ENCODE peak calls at places on chromosomes 5 and 9, in eight cellular contexts. O, V, G, N, B, E, X and M are unnamed samples.

GRCh38 chr9:123026425-123026824 is 7.0 kb upstream of the GPR21 start:
- DNase-seq in X (no peak), V (no peak), B (no peak), N (no peak), O (no peak), G (no peak), E (no peak), M (no peak)

GRCh38 chr9:86126998-86127972 is 27.9 kb upstream of the GOLM1 start:
- DNase-seq in X (peak; percentile 94), V (peak; percentile 95), G (peak; percentile 90), B (peak; percentile 78), N (peak; percentile 88), E (peak; percentile 99), O (peak; percentile 91), M (peak; percentile 16)

GRCh38 chr9:112884086-112884485 is 6.6 kb downstream of the SLC46A2 start:
- DNase-seq in B (no peak), O (peak; percentile 67), N (no peak), E (peak; percentile 69), V (no peak), X (peak; percentile 52), G (no peak), M (no peak)

GRCh38 chr9:79883073-79883645 is 311.4 kb downstream of the TLE4 start:
- DNase-seq in E (no peak), X (no peak), O (no peak), V (no peak), B (no peak), N (no peak), G (no peak), M (peak; percentile 20)

GRCh38 chr5:179371681-179372675 is 26.7 kb upstream of the ADAMTS2 start:
- DNase-seq in N (no peak), V (peak; percentile 15), O (no peak), E (no peak), B (no peak), G (no peak), X (no peak), M (no peak)

GRCh38 chr9:135174981-135175380 is 87.5 kb downstream of the OLFM1 start:
- DNase-seq in B (no peak), X (no peak), G (no peak), V (no peak), N (no peak), E (no peak), O (no peak), M (no peak)

GRCh38 chr9:89178162-89179120 is at the start of gene SHC3:
- DNase-seq in E (no peak), B (no peak), G (no peak), X (peak; percentile 67), O (no peak), N (peak; percentile 63), V (no peak), M (no peak)

GRCh38 chr9:35696520-35697215 is 6.9 kb upstream of the TPM2 start:
- DNase-seq in X (peak; percentile 89), V (peak; percentile 71), O (peak; percentile 42), G (peak; percentile 54), E (no peak), B (peak; percentile 80), N (peak; percentile 55), M (peak; percentile 48)

GRCh38 chr5:59188415-59189225 is 605.7 kb downstream of the RAB3C start:
- DNase-seq in B (peak; percentile 67), O (peak; percentile 40), X (peak; percentile 88), G (peak; percentile 28), V (peak; percentile 65), E (no peak), N (peak; percentile 81), M (peak; percentile 67)

GRCh38 chr9:20024159-20024571 is 235.3 kb upstream of the SLC24A2 start:
- DNase-seq in O (no peak), B (no peak), N (peak; percentile 61), V (no peak), E (no peak), X (no peak), G (no peak), M (no peak)

GRCh38 chr5:139470821-139471300 is at the start of gene SMIM33:
- DNase-seq in O (no peak), B (peak; percentile 78), X (no peak), G (no peak), E (no peak), V (peak; percentile 51), N (no peak), M (no peak)

GRCh38 chr9:89609426-89610006 is 4.7 kb downstream of the GADD45G start:
- DNase-seq in O (no peak), B (no peak), N (no peak), G (no peak), V (no peak), X (no peak), E (no peak), M (no peak)

GRCh38 chr9:93083592-93084470 is 12.2 kb upstream of the CARD19 start:
- DNase-seq in E (no peak), N (peak; percentile 31), O (no peak), V (peak; percentile 52), G (no peak), X (no peak), B (no peak), M (no peak)

GRCh38 chr9:121564861-121565260 is 65.2 kb upstream of the GGTA1 start:
- DNase-seq in E (peak; percentile 89), X (no peak), B (no peak), G (no peak), V (no peak), O (peak; percentile 26), N (no peak), M (no peak)

GRCh38 chr9:114205171-114206015 is 50.1 kb downstream of the COL27A1 start:
- DNase-seq in X (no peak), B (no peak), V (no peak), N (no peak), O (no peak), G (peak; percentile 62), E (no peak), M (no peak)

GRCh38 chr5:114361724-114362196 is at the start of gene KCNN2:
- DNase-seq in V (peak; percentile 66), X (peak; percentile 95), B (peak; percentile 85), O (peak; percentile 39), G (peak; percentile 24), N (peak; percentile 93), E (no peak), M (peak; percentile 83)

GRCh38 chr9:83307051-83307724 is 231.0 kb downstream of the FRMD3 start:
- DNase-seq in X (no peak), B (peak; percentile 14), V (no peak), G (no peak), O (no peak), E (no peak), N (no peak), M (no peak)

GRCh38 chr9:1701113-1701512 is 314.0 kb upstream of the SMARCA2 start:
- DNase-seq in B (no peak), V (no peak), G (no peak), X (peak; percentile 30), O (no peak), N (no peak), E (no peak), M (no peak)

GRCh38 chr5:74978347-74978746 is 74.0 kb downstream of the GCNT4 start:
- DNase-seq in E (no peak), X (no peak), B (no peak), N (no peak), V (no peak), O (no peak), G (no peak), M (no peak)

GRCh38 chr5:135246923-135247795 is 151.9 kb downstream of the MACROH2A1 start:
- DNase-seq in V (peak; percentile 34), B (no peak), E (peak; percentile 90), G (peak; percentile 10), N (peak; percentile 93), O (peak; percentile 93), X (no peak), M (no peak)
- H3K4me1 ChIP-seq in V (peaks cover 14% of the 10 kb centered on the region), B (no peaks in the 10 kb centered on the region), E (peaks cover 37% of the 10 kb centered on the region), G (peaks cover 4% of the 10 kb centered on the region), N (peaks cover 35% of the 10 kb centered on the region), O (peaks cover 49% of the 10 kb centered on the region), X (no peaks in the 10 kb centered on the region), M (peaks cover 22% of the 10 kb centered on the region)

GRCh38 chr5:164475339-164475977 is 970.0 kb downstream of the MAT2B start:
- DNase-seq in E (no peak), B (no peak), N (peak; percentile 57), V (no peak), O (peak; percentile 3), G (no peak), X (peak; percentile 44), M (no peak)
- TF ChIP-seq CTCF in E (peak; percentile 49), B (no peak), N (peak; percentile 47), V (peak; percentile 41), O (peak; percentile 70), G (no peak), X (peak; percentile 81), M (peak; percentile 63)

GRCh38 chr5:100890514-100891008 is 12.5 kb downstream of the ST8SIA4 start:
- DNase-seq in V (no peak), N (peak; percentile 62), B (no peak), E (peak; percentile 61), X (no peak), O (no peak), G (no peak), M (no peak)
- H3K4me1 ChIP-seq in V (peaks cover 5% of the 10 kb centered on the region), N (no peaks in the 10 kb centered on the region), B (no peaks in the 10 kb centered on the region), E (peaks cover 13% of the 10 kb centered on the region), X (no peaks in the 10 kb centered on the region), O (no peaks in the 10 kb centered on the region), G (no peaks in the 10 kb centered on the region), M (no peaks in the 10 kb centered on the region)

GRCh38 chr5:150763023-150763793 is 4.4 kb upstream of the DCTN4 start:
- DNase-seq in G (no peak), N (peak; percentile 68), X (no peak), O (peak; percentile 93), B (peak; percentile 17), V (peak; percentile 80), E (peak; percentile 69), M (peak; percentile 57)
- TF ChIP-seq CTCF in G (no peak), N (no peak), X (no peak), O (no peak), B (no peak), V (no peak), E (peak; percentile 18), M (no peak)

GRCh38 chr9:81686614-81687520 is 2.5 kb downstream of the TLE1 start:
- DNase-seq in V (peak; percentile 89), G (peak; percentile 82), N (peak; percentile 90), O (peak; percentile 73), X (peak; percentile 96), B (peak; percentile 90), E (peak; percentile 77), M (peak; percentile 79)
- H3K4me1 ChIP-seq in V (peaks cover 44% of the 10 kb centered on the region), G (peaks cover 14% of the 10 kb centered on the region), N (peaks cover 9% of the 10 kb centered on the region), O (peaks cover 14% of the 10 kb centered on the region), X (peaks cover 45% of the 10 kb centered on the region), B (peaks cover 38% of the 10 kb centered on the region), E (peaks cover 44% of the 10 kb centered on the region), M (peaks cover 77% of the 10 kb centered on the region)